ENCODE peak calls at places on chromosomes 6 and 20, in four cellular contexts. One of them, this sample, is unnamed.

GRCh38 chr6:48186746-48187145 is 75.7 kb upstream of the PTCHD4 start:
- DNase-seq in stimulated activated CD8-positive, alpha-beta memory T cell treated with anti-CD3 and anti-CD28 coated beads, Interleukin-2, amount 100 ng/mL, for 48 hours: no peak
- DNase-seq in activated naive CD4-positive, alpha-beta T cell treated with anti-CD3 and anti-CD28 coated beads, Interleukin-2, amount 10 ng/mL, durations not matched to agents 7 days and 5 days: no peak
- DNase-seq in hippocampal formation: no peak
- DNase-seq in this sample: no peak

GRCh38 chr20:36407196-36407733 is 101.1 kb downstream of the DLGAP4 start:
- DNase-seq in stimulated activated CD8-positive, alpha-beta memory T cell treated with anti-CD3 and anti-CD28 coated beads, Interleukin-2, amount 100 ng/mL, for 48 hours: no peak
- DNase-seq in activated naive CD4-positive, alpha-beta T cell treated with anti-CD3 and anti-CD28 coated beads, Interleukin-2, amount 10 ng/mL, durations not matched to agents 7 days and 5 days: no peak
- DNase-seq in hippocampal formation: no peak
- DNase-seq in this sample: no peak

GRCh38 chr6:78861509-78861908 is 5.8 kb upstream of the IRAK1BP1 start:
- DNase-seq in stimulated activated CD8-positive, alpha-beta memory T cell treated with anti-CD3 and anti-CD28 coated beads, Interleukin-2, amount 100 ng/mL, for 48 hours: no peak
- DNase-seq in activated naive CD4-positive, alpha-beta T cell treated with anti-CD3 and anti-CD28 coated beads, Interleukin-2, amount 10 ng/mL, durations not matched to agents 7 days and 5 days: no peak
- DNase-seq in hippocampal formation: no peak
- DNase-seq in this sample: no peak

GRCh38 chr20:768426-768978 is at the start of gene SLC52A3:
- DNase-seq in stimulated activated CD8-positive, alpha-beta memory T cell treated with anti-CD3 and anti-CD28 coated beads, Interleukin-2, amount 100 ng/mL, for 48 hours: no peak
- DNase-seq in activated naive CD4-positive, alpha-beta T cell treated with anti-CD3 and anti-CD28 coated beads, Interleukin-2, amount 10 ng/mL, durations not matched to agents 7 days and 5 days: peak; percentile 22
- DNase-seq in hippocampal formation: no peak
- DNase-seq in this sample: no peak

GRCh38 chr6:135604035-135604865 is 106.7 kb upstream of the AHI1 start:
- DNase-seq in stimulated activated CD8-positive, alpha-beta memory T cell treated with anti-CD3 and anti-CD28 coated beads, Interleukin-2, amount 100 ng/mL, for 48 hours: no peak
- DNase-seq in activated naive CD4-positive, alpha-beta T cell treated with anti-CD3 and anti-CD28 coated beads, Interleukin-2, amount 10 ng/mL, durations not matched to agents 7 days and 5 days: no peak
- DNase-seq in hippocampal formation: no peak
- DNase-seq in this sample: no peak

GRCh38 chr20:59939879-59940128 is 301 bp downstream of the PPP1R3D start:
- DNase-seq in stimulated activated CD8-positive, alpha-beta memory T cell treated with anti-CD3 and anti-CD28 coated beads, Interleukin-2, amount 100 ng/mL, for 48 hours: no peak
- DNase-seq in activated naive CD4-positive, alpha-beta T cell treated with anti-CD3 and anti-CD28 coated beads, Interleukin-2, amount 10 ng/mL, durations not matched to agents 7 days and 5 days: no peak
- DNase-seq in hippocampal formation: no peak
- DNase-seq in this sample: peak; percentile 93

GRCh38 chr20:1566701-1567100 is 9.2 kb upstream of the SIRPD start:
- DNase-seq in stimulated activated CD8-positive, alpha-beta memory T cell treated with anti-CD3 and anti-CD28 coated beads, Interleukin-2, amount 100 ng/mL, for 48 hours: no peak
- DNase-seq in activated naive CD4-positive, alpha-beta T cell treated with anti-CD3 and anti-CD28 coated beads, Interleukin-2, amount 10 ng/mL, durations not matched to agents 7 days and 5 days: no peak
- DNase-seq in hippocampal formation: no peak
- DNase-seq in this sample: no peak

GRCh38 chr6:121670511-121670910 is 235.1 kb downstream of the GJA1 start:
- DNase-seq in stimulated activated CD8-positive, alpha-beta memory T cell treated with anti-CD3 and anti-CD28 coated beads, Interleukin-2, amount 100 ng/mL, for 48 hours: no peak
- DNase-seq in activated naive CD4-positive, alpha-beta T cell treated with anti-CD3 and anti-CD28 coated beads, Interleukin-2, amount 10 ng/mL, durations not matched to agents 7 days and 5 days: no peak
- DNase-seq in hippocampal formation: no peak
- DNase-seq in this sample: no peak

GRCh38 chr6:38501931-38502330 is 137.8 kb downstream of the BTBD9 start:
- DNase-seq in stimulated activated CD8-positive, alpha-beta memory T cell treated with anti-CD3 and anti-CD28 coated beads, Interleukin-2, amount 100 ng/mL, for 48 hours: no peak
- DNase-seq in activated naive CD4-positive, alpha-beta T cell treated with anti-CD3 and anti-CD28 coated beads, Interleukin-2, amount 10 ng/mL, durations not matched to agents 7 days and 5 days: no peak
- DNase-seq in hippocampal formation: no peak
- DNase-seq in this sample: no peak

GRCh38 chr6:97195117-97195516 is 87.9 kb downstream of the MMS22L start:
- DNase-seq in stimulated activated CD8-positive, alpha-beta memory T cell treated with anti-CD3 and anti-CD28 coated beads, Interleukin-2, amount 100 ng/mL, for 48 hours: no peak
- DNase-seq in activated naive CD4-positive, alpha-beta T cell treated with anti-CD3 and anti-CD28 coated beads, Interleukin-2, amount 10 ng/mL, durations not matched to agents 7 days and 5 days: no peak
- DNase-seq in hippocampal formation: no peak
- DNase-seq in this sample: no peak

GRCh38 chr20:38834868-38835267 is 29.4 kb downstream of the PPP1R16B start:
- DNase-seq in stimulated activated CD8-positive, alpha-beta memory T cell treated with anti-CD3 and anti-CD28 coated beads, Interleukin-2, amount 100 ng/mL, for 48 hours: no peak
- DNase-seq in activated naive CD4-positive, alpha-beta T cell treated with anti-CD3 and anti-CD28 coated beads, Interleukin-2, amount 10 ng/mL, durations not matched to agents 7 days and 5 days: no peak
- DNase-seq in hippocampal formation: no peak
- DNase-seq in this sample: no peak

GRCh38 chr20:653110-653589 is at the start of gene SRXN1:
- DNase-seq in stimulated activated CD8-positive, alpha-beta memory T cell treated with anti-CD3 and anti-CD28 coated beads, Interleukin-2, amount 100 ng/mL, for 48 hours: peak; percentile 86
- DNase-seq in activated naive CD4-positive, alpha-beta T cell treated with anti-CD3 and anti-CD28 coated beads, Interleukin-2, amount 10 ng/mL, durations not matched to agents 7 days and 5 days: peak; percentile 83
- DNase-seq in hippocampal formation: peak; percentile 67
- DNase-seq in this sample: peak; percentile 97

GRCh38 chr20:43972692-43973091 is 58.0 kb downstream of the TOX2 start:
- DNase-seq in stimulated activated CD8-positive, alpha-beta memory T cell treated with anti-CD3 and anti-CD28 coated beads, Interleukin-2, amount 100 ng/mL, for 48 hours: no peak
- DNase-seq in activated naive CD4-positive, alpha-beta T cell treated with anti-CD3 and anti-CD28 coated beads, Interleukin-2, amount 10 ng/mL, durations not matched to agents 7 days and 5 days: no peak
- DNase-seq in hippocampal formation: no peak
- DNase-seq in this sample: no peak

GRCh38 chr6:148021715-148022114 is 320.9 kb upstream of the SASH1 start:
- DNase-seq in stimulated activated CD8-positive, alpha-beta memory T cell treated with anti-CD3 and anti-CD28 coated beads, Interleukin-2, amount 100 ng/mL, for 48 hours: no peak
- DNase-seq in activated naive CD4-positive, alpha-beta T cell treated with anti-CD3 and anti-CD28 coated beads, Interleukin-2, amount 10 ng/mL, durations not matched to agents 7 days and 5 days: no peak
- DNase-seq in hippocampal formation: no peak
- DNase-seq in this sample: no peak

GRCh38 chr6:24974182-24975171 is 38.7 kb upstream of the RIPOR2 start:
- DNase-seq in stimulated activated CD8-positive, alpha-beta memory T cell treated with anti-CD3 and anti-CD28 coated beads, Interleukin-2, amount 100 ng/mL, for 48 hours: no peak
- DNase-seq in activated naive CD4-positive, alpha-beta T cell treated with anti-CD3 and anti-CD28 coated beads, Interleukin-2, amount 10 ng/mL, durations not matched to agents 7 days and 5 days: peak; percentile 24
- DNase-seq in hippocampal formation: no peak
- DNase-seq in this sample: no peak

GRCh38 chr6:142871910-142872331 is 73.1 kb downstream of the HIVEP2 start:
- DNase-seq in stimulated activated CD8-positive, alpha-beta memory T cell treated with anti-CD3 and anti-CD28 coated beads, Interleukin-2, amount 100 ng/mL, for 48 hours: no peak
- DNase-seq in activated naive CD4-positive, alpha-beta T cell treated with anti-CD3 and anti-CD28 coated beads, Interleukin-2, amount 10 ng/mL, durations not matched to agents 7 days and 5 days: peak; percentile 54
- DNase-seq in hippocampal formation: peak; percentile 21
- DNase-seq in this sample: no peak

This sample was measured in spleen.